ENCODE peak calls at places on chromosomes 11 and 22, in seven cellular contexts. One of them, this sample, is unnamed.

GRCh38 chr11:44418438-44418795 is 108.5 kb upstream of the ALX4 start:
- DNase-seq in breast epithelium: no peak
- DNase-seq in A549: no peak
- DNase-seq in GM23338: no peak
- DNase-seq in tibial artery: no peak
- DNase-seq in astrocyte of the spinal cord: no peak
- DNase-seq in mucosa of descending colon: no peak
- DNase-seq in this sample: no peak

GRCh38 chr11:70871881-70872280 is 380.5 kb downstream of the SHANK2 start:
- DNase-seq in mucosa of descending colon: no peak
- DNase-seq in tibial artery: no peak
- DNase-seq in A549: no peak
- DNase-seq in astrocyte of the spinal cord: no peak
- DNase-seq in breast epithelium: no peak
- DNase-seq in GM23338: no peak
- DNase-seq in this sample: no peak

GRCh38 chr11:104033134-104033533 is 3.3 kb upstream of the DDI1 start:
- DNase-seq in A549: peak
- DNase-seq in GM23338: no peak
- DNase-seq in tibial artery: peak
- DNase-seq in mucosa of descending colon: no peak
- DNase-seq in breast epithelium: no peak
- DNase-seq in astrocyte of the spinal cord: peak
- DNase-seq in this sample: peak

GRCh38 chr22:24435323-24435645 is 7.9 kb downstream of the ADORA2A start:
- DNase-seq in astrocyte of the spinal cord: no peak
- DNase-seq in tibial artery: no peak
- DNase-seq in GM23338: no peak
- DNase-seq in mucosa of descending colon: no peak
- DNase-seq in breast epithelium: no peak
- DNase-seq in A549: no peak
- DNase-seq in this sample: no peak

GRCh38 chr22:44274918-44275665 is 37.7 kb downstream of the SHISAL1 start:
- DNase-seq in A549: no peak
- DNase-seq in breast epithelium: no peak
- DNase-seq in tibial artery: no peak
- DNase-seq in mucosa of descending colon: peak
- DNase-seq in astrocyte of the spinal cord: no peak
- DNase-seq in GM23338: no peak
- DNase-seq in this sample: no peak

GRCh38 chr11:110355011-110355744 is 58.8 kb upstream of the RDX start:
- DNase-seq in mucosa of descending colon: no peak
- DNase-seq in astrocyte of the spinal cord: no peak
- DNase-seq in GM23338: peak
- DNase-seq in breast epithelium: no peak
- DNase-seq in tibial artery: no peak
- DNase-seq in A549: peak
- DNase-seq in this sample: no peak

GRCh38 chr11:69545976-69546617 is 64.6 kb downstream of the LINC01488 start:
- DNase-seq in mucosa of descending colon: no peak
- DNase-seq in tibial artery: no peak
- DNase-seq in astrocyte of the spinal cord: no peak
- DNase-seq in GM23338: no peak
- DNase-seq in A549: no peak
- DNase-seq in breast epithelium: no peak
- DNase-seq in this sample: no peak

GRCh38 chr22:41021039-41021654 is 70.0 kb downstream of the RBX1 start:
- DNase-seq in mucosa of descending colon: peak
- DNase-seq in astrocyte of the spinal cord: no peak
- DNase-seq in GM23338: peak
- DNase-seq in A549: no peak
- DNase-seq in breast epithelium: peak
- DNase-seq in tibial artery: no peak
- DNase-seq in this sample: no peak

GRCh38 chr11:76193219-76193618 is 13.1 kb downstream of the WNT11 start:
- DNase-seq in mucosa of descending colon: no peak
- DNase-seq in astrocyte of the spinal cord: no peak
- DNase-seq in GM23338: no peak
- DNase-seq in breast epithelium: no peak
- DNase-seq in A549: no peak
- DNase-seq in tibial artery: no peak
- DNase-seq in this sample: no peak

GRCh38 chr11:60914620-60915249 is 777 bp downstream of the TMEM109 start:
- DNase-seq in tibial artery: no peak
- DNase-seq in A549: no peak
- DNase-seq in GM23338: peak
- DNase-seq in breast epithelium: no peak
- DNase-seq in mucosa of descending colon: peak
- DNase-seq in astrocyte of the spinal cord: peak
- DNase-seq in this sample: peak

GRCh38 chr22:35742342-35743100 is 24.8 kb downstream of the APOL5 start:
- DNase-seq in mucosa of descending colon: no peak
- DNase-seq in breast epithelium: no peak
- DNase-seq in A549: peak
- DNase-seq in tibial artery: no peak
- DNase-seq in GM23338: no peak
- DNase-seq in astrocyte of the spinal cord: peak
- DNase-seq in this sample: peak

GRCh38 chr11:107752954-107753822 is 41.3 kb upstream of the SLN start:
- DNase-seq in breast epithelium: no peak
- DNase-seq in GM23338: no peak
- DNase-seq in tibial artery: no peak
- DNase-seq in A549: no peak
- DNase-seq in astrocyte of the spinal cord: no peak
- DNase-seq in mucosa of descending colon: no peak
- DNase-seq in this sample: no peak

GRCh38 chr11:76008474-76008873 is 193.5 kb downstream of the UVRAG start:
- DNase-seq in tibial artery: no peak
- DNase-seq in A549: no peak
- DNase-seq in breast epithelium: no peak
- DNase-seq in GM23338: no peak
- DNase-seq in mucosa of descending colon: no peak
- DNase-seq in astrocyte of the spinal cord: peak
- DNase-seq in this sample: peak

GRCh38 chr11:81853791-81854190 is 879.9 kb downstream of the FAM181B start:
- DNase-seq in mucosa of descending colon: no peak
- DNase-seq in GM23338: no peak
- DNase-seq in astrocyte of the spinal cord: no peak
- DNase-seq in breast epithelium: no peak
- DNase-seq in tibial artery: no peak
- DNase-seq in A549: no peak
- DNase-seq in this sample: no peak

GRCh38 chr11:66546368-66546965 is at the start of gene ACTN3:
- DNase-seq in GM23338: peak
- DNase-seq in breast epithelium: peak
- DNase-seq in mucosa of descending colon: peak
- DNase-seq in A549: peak
- DNase-seq in tibial artery: peak
- DNase-seq in astrocyte of the spinal cord: no peak
- DNase-seq in this sample: no peak

DNA sequence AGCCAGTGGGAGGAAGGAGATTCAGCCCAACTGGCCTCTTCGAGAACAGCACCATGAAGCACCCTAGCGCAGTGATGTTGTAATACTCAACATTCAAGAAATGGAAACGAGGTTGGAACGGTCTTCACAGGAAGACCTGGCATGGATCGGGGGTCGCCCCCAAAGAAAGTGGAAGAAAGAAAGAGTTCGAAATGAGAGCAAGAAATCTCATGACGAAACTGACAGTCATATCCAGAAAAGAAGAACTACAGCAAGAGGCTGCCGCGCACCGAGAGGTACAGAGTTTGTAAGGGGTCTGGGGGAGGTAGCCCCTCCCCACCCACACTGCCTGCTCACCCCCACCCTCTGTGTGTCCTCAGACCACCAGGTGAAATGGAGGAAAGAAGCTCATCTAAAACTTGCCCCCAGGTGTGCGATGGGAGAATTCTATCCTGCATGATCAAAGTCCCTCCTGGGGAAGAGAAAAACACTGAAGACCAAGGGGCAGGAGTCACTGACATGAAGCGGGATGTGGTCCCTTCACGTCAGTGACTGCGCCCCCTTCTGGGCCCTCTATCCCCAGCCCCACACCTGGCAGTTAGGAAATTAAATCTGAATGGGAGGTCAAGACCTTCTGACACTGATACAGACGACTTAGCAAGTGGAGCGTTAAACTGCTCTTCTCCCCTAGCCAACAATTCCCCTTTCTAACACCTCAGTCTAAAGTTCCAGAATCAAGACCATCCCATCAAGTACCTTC is 52.9 kb upstream of the SPATA19 start:
- DNase-seq in A549: no peak
- DNase-seq in astrocyte of the spinal cord: no peak
- DNase-seq in tibial artery: no peak
- DNase-seq in breast epithelium: peak
- DNase-seq in mucosa of descending colon: no peak
- DNase-seq in GM23338: peak
- DNase-seq in this sample: no peak
- TF ChIP-seq CTCF in A549: no peak
- TF ChIP-seq CTCF in astrocyte of the spinal cord: no peak
- TF ChIP-seq CTCF in tibial artery: no peak
- TF ChIP-seq CTCF in breast epithelium: no peak
- TF ChIP-seq CTCF in mucosa of descending colon: no peak
- TF ChIP-seq CTCF in GM23338: peak
- TF ChIP-seq CTCF in this sample: no peak

DNA sequence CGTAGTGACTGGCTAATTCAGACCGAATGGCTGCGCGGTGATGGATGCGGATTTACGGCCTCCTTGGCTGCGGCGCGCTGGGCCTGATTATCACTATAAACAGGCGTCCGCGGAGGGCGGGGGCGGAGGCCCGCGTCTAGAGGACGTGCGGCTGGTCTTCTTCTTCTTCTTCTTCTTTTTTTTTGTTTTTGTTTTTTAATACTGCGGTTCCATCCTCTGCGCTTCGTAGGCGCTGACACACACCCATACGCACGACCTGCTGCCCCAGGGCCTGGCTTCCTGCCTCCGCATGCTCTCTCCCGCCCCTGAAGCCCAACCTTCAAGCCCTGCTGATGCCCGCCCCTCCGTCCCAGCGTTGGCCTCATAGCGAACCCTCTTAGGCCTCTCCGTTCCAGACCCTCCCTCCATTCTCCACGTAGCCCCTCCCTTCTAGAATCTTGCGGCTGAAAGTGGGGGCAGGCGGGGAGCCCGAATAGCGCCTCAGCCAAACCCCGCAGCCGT is 2.7 kb upstream of the SLC6A5 start:
- DNase-seq in breast epithelium: no peak
- DNase-seq in mucosa of descending colon: no peak
- DNase-seq in tibial artery: no peak
- DNase-seq in astrocyte of the spinal cord: no peak
- DNase-seq in A549: no peak
- DNase-seq in GM23338: peak
- DNase-seq in this sample: no peak
- H3K4me3 ChIP-seq in breast epithelium: peak
- H3K4me3 ChIP-seq in mucosa of descending colon: no peak
- H3K4me3 ChIP-seq in tibial artery: no peak
- H3K4me3 ChIP-seq in astrocyte of the spinal cord: no peak
- H3K4me3 ChIP-seq in A549: no peak
- H3K4me3 ChIP-seq in GM23338: peak
- H3K4me3 ChIP-seq in this sample: no peak

GRCh38 chr22:38921126-38921525 is 36.3 kb upstream of the APOBEC3A start:
- DNase-seq in mucosa of descending colon: peak
- DNase-seq in A549: no peak
- DNase-seq in astrocyte of the spinal cord: no peak
- DNase-seq in tibial artery: no peak
- DNase-seq in breast epithelium: no peak
- DNase-seq in GM23338: no peak
- DNase-seq in this sample: no peak

GRCh38 chr22:38925571-38926041 is 31.8 kb upstream of the APOBEC3A start:
- DNase-seq in tibial artery: no peak
- DNase-seq in GM23338: no peak
- DNase-seq in A549: no peak
- DNase-seq in astrocyte of the spinal cord: peak
- DNase-seq in breast epithelium: no peak
- DNase-seq in mucosa of descending colon: no peak
- DNase-seq in this sample: peak

GRCh38 chr22:38921801-38922200 is 35.6 kb upstream of the APOBEC3A start:
- DNase-seq in tibial artery: no peak
- DNase-seq in breast epithelium: no peak
- DNase-seq in GM23338: no peak
- DNase-seq in A549: no peak
- DNase-seq in mucosa of descending colon: no peak
- DNase-seq in astrocyte of the spinal cord: no peak
- DNase-seq in this sample: no peak

GRCh38 chr22:38924197-38924952 is 33.0 kb upstream of the APOBEC3A start:
- DNase-seq in breast epithelium: peak
- DNase-seq in GM23338: no peak
- DNase-seq in astrocyte of the spinal cord: peak
- DNase-seq in mucosa of descending colon: peak
- DNase-seq in A549: peak
- DNase-seq in tibial artery: peak
- DNase-seq in this sample: peak

DNA sequence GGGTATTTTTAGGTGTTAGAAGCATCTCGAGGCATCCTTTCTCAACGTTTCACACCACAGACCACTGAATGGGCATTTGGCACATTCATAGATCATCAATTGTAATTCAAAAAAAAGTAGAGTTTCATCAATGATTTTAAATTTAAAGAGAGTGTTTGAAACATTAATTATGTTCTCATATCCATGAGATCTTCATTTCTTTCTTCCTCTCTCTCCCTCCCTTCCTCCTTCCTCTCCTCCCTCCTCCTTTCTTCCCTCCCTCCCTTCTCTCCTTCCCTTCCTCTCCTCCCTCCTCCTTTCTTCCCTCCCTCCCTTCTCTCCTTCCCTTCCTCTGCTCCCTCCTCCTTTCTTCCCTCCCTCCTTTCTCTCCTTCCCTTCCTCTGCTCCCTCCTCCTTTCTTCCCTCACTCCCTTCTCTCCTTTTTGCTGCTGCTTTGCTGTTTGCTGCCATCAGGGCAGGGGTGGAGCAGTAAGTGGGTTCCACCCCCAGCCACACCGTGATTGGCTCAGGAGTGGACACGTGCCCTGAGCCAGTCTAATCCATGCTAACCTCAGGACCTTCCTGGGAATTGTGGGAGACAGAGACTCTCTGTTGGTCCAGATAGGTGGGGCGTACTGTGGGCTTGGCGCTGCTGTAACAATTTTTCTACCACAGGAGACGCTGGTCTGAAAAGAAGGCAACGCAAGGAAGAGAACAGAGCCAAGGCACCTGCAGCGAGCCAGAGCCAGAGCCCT is 33.8 kb upstream of the APOBEC3A start:
- DNase-seq in astrocyte of the spinal cord: peak
- DNase-seq in A549: peak
- DNase-seq in tibial artery: peak
- DNase-seq in GM23338: peak
- DNase-seq in mucosa of descending colon: peak
- DNase-seq in breast epithelium: peak
- DNase-seq in this sample: peak
- TF ChIP-seq CTCF in astrocyte of the spinal cord: peak
- TF ChIP-seq CTCF in A549: no peak
- TF ChIP-seq CTCF in tibial artery: peak
- TF ChIP-seq CTCF in GM23338: peak
- TF ChIP-seq CTCF in mucosa of descending colon: no peak
- TF ChIP-seq CTCF in breast epithelium: peak
- TF ChIP-seq CTCF in this sample: peak

DNA sequence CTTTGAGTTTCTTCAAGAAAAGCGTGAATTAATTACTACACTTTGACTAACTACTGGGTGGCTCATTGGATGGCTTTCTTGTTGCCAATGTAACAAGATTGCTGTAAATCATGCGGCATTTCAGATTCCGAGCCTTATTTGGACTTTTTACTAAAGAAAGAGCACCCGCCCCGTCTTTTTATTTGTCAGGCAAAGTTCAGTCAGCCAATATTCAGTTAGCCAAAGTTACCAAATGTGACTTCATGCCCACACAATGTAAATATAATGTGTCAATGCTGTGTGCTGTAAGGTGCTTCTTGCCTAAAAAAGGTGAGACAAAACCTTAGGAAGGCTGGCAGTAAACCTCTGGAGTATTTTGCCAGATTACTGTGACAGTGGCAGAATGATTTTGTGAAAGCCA is 14.8 kb downstream of the FLI1 start:
- DNase-seq in GM23338: no peak
- DNase-seq in breast epithelium: no peak
- DNase-seq in A549: no peak
- DNase-seq in mucosa of descending colon: no peak
- DNase-seq in astrocyte of the spinal cord: no peak
- DNase-seq in tibial artery: no peak
- DNase-seq in this sample: no peak
- H3K4me3 ChIP-seq in GM23338: no peak
- H3K4me3 ChIP-seq in breast epithelium: no peak
- H3K4me3 ChIP-seq in A549: no peak
- H3K4me3 ChIP-seq in mucosa of descending colon: no peak
- H3K4me3 ChIP-seq in astrocyte of the spinal cord: no peak
- H3K4me3 ChIP-seq in tibial artery: no peak
- H3K4me3 ChIP-seq in this sample: no peak

This sample was measured in cardiac fibroblast.